ENCODE peak calls at places on chromosomes 13 and 19, in seven cellular contexts. X, J, E, W, O, N and L are unnamed samples.

GRCh38 chr19:7833225-7834156 is 3.5 kb downstream of the EVI5L start:
- DNase-seq in X (peak), J (peak), E (no peak), W (no peak), O (no peak), N (peak), L (no peak)

GRCh38 chr13:99686157-99686572 is 184.9 kb downstream of the TM9SF2 start:
- DNase-seq in X (peak), J (no peak), E (no peak), W (no peak), O (no peak), N (peak), L (no peak)

GRCh38 chr19:51811344-51811743 is 16.4 kb downstream of the FPR3 start:
- DNase-seq in X (peak), J (peak), E (no peak), W (no peak), O (no peak), N (no peak), L (peak)

GRCh38 chr19:33235269-33235995 is 9.8 kb upstream of the SLC7A10 start:
- DNase-seq in X (peak), J (peak), E (peak), W (peak), O (peak), N (peak), L (peak)

GRCh38 chr13:31105020-31105800 is 56.5 kb downstream of the HSPH1 start:
- DNase-seq in X (no peak), J (no peak), E (no peak), W (no peak), O (no peak), N (peak), L (no peak)

GRCh38 chr19:17213334-17213733 is 1.8 kb upstream of the USE1 start:
- DNase-seq in X (no peak), J (no peak), E (no peak), W (no peak), O (no peak), N (no peak), L (no peak)

GRCh38 chr19:55289117-55289796 is 5.5 kb downstream of the BRSK1 start:
- DNase-seq in X (no peak), J (no peak), E (no peak), W (no peak), O (no peak), N (no peak), L (peak)

GRCh38 chr19:54412877-54413276 is 2.4 kb upstream of the TTYH1 start:
- DNase-seq in X (no peak), J (no peak), E (no peak), W (no peak), O (no peak), N (no peak), L (no peak)

GRCh38 chr13:33676700-33677048 is 141.3 kb upstream of the RFC3 start:
- DNase-seq in X (peak), J (peak), E (no peak), W (no peak), O (peak), N (peak), L (peak)

GRCh38 chr13:92175330-92175729 is 776.9 kb downstream of the GPC5 start:
- DNase-seq in X (peak), J (no peak), E (no peak), W (no peak), O (peak), N (peak), L (no peak)

GRCh38 chr19:37009871-37010270 is 68.4 kb upstream of the ZNF420 start:
- DNase-seq in X (no peak), J (no peak), E (no peak), W (no peak), O (no peak), N (no peak), L (no peak)